ENCODE peak calls at places on chromosomes 13 and 19, in ten cellular contexts. E is ELR, P is GM06990, R is renal cortical epithelial cell, U is hippocampal formation, W is left ventricle myocardium inferior, A is GM23338, J is NCI-H1436, L is nephron progenitor cell, C is Caki2. V is an unnamed sample.

GRCh38 chr19:57212109-57212508 is 18.7 kb upstream of the AURKC start:
- DNase-seq in P (no peak), U (no peak), C (no peak), A (no peak), W (no peak), J (no peak), R (no peak), L (no peak), E (peak), V (no peak)

GRCh38 chr19:19642506-19643157 is 825 bp downstream of the GMIP start:
- DNase-seq in W (no peak), J (no peak), A (no peak), P (no peak), L (no peak), E (peak), R (no peak), U (no peak), C (no peak), V (peak)

GRCh38 chr19:41570639-41571112 is 5.3 kb upstream of the CEACAM21 start:
- DNase-seq in U (peak), R (peak), J (peak), C (peak), L (peak), P (peak), W (peak), E (peak), A (peak), V (peak)

GRCh38 chr19:38452430-38453366 is 19.2 kb downstream of the RYR1 start:
- DNase-seq in P (peak), J (peak), C (peak), U (peak), E (peak), A (peak), L (peak), R (no peak), W (no peak), V (peak)

GRCh38 chr13:94352057-94352456 is 127.4 kb downstream of the DCT start:
- DNase-seq in R (peak), A (no peak), E (peak), U (no peak), C (no peak), J (no peak), P (no peak), W (no peak), L (no peak), V (peak)

GRCh38 chr13:66402071-66402470 is 828.1 kb downstream of the PCDH9 start:
- DNase-seq in A (no peak), P (no peak), E (no peak), W (no peak), C (no peak), R (no peak), U (no peak), L (no peak), J (no peak), V (no peak)

GRCh38 chr19:8501547-8501946 is 893 bp downstream of the PRAM1 start:
- DNase-seq in W (no peak), A (no peak), U (no peak), P (no peak), J (no peak), R (no peak), L (no peak), C (no peak), E (no peak), V (no peak)

GRCh38 chr19:3095375-3096191 is 1.4 kb downstream of the GNA11 start:
- DNase-seq in U (no peak), R (no peak), E (peak), A (peak), J (no peak), C (no peak), W (no peak), P (peak), L (peak), V (peak)

GRCh38 chr13:79998386-79998785 is 342.5 kb downstream of the SPRY2 start:
- DNase-seq in R (no peak), E (no peak), L (no peak), P (no peak), W (no peak), C (no peak), J (no peak), U (no peak), A (no peak), V (no peak)

GRCh38 chr13:77902319-77902963 is 16.2 kb downstream of the EDNRB start:
- DNase-seq in U (no peak), L (no peak), P (no peak), A (no peak), R (no peak), W (no peak), C (no peak), J (no peak), E (no peak), V (no peak)

GRCh38 chr19:48965033-48965805 is at the start of gene FTL:
- DNase-seq in A (peak), C (peak), R (peak), J (peak), E (peak), U (peak), L (peak), W (peak), P (peak), V (peak)

GRCh38 chr13:73335226-73335625 is 276.4 kb downstream of the KLF5 start:
- DNase-seq in J (no peak), W (no peak), U (no peak), E (peak), A (no peak), P (no peak), C (peak), L (no peak), R (peak), V (peak)

GRCh38 chr13:27830010-27830409 is 37.7 kb downstream of the GSX1 start:
- DNase-seq in U (peak), W (peak), E (peak), L (peak), J (peak), R (no peak), P (peak), A (peak), C (peak), V (peak)

GRCh38 chr13:99215466-99215865 is 14.8 kb downstream of the UBAC2 start:
- DNase-seq in A (no peak), E (no peak), C (no peak), W (no peak), L (no peak), R (no peak), U (no peak), P (no peak), J (peak), V (no peak)

GRCh38 chr19:6455924-6456323 is 3.7 kb downstream of the SLC25A23 start:
- DNase-seq in L (no peak), E (no peak), U (no peak), A (no peak), W (no peak), P (no peak), R (no peak), J (no peak), C (no peak), V (no peak)

GRCh38 chr19:29450306-29450705 is 75.5 kb upstream of the VSTM2B start:
- DNase-seq in C (no peak), E (no peak), R (no peak), W (no peak), J (no peak), P (no peak), U (no peak), A (no peak), L (no peak), V (no peak)

GRCh38 chr13:48647625-48648024 is 6.1 kb upstream of the CYSLTR2 start:
- DNase-seq in L (no peak), A (no peak), W (no peak), U (no peak), R (no peak), P (no peak), C (no peak), E (no peak), J (no peak), V (no peak)

GRCh38 chr19:39467941-39468340 is 12.7 kb upstream of the TIMM50 start:
- DNase-seq in C (no peak), P (no peak), A (no peak), L (no peak), W (no peak), R (no peak), U (no peak), J (no peak), E (no peak), V (no peak)

GRCh38 chr19:572891-573825 is 762 bp downstream of the BSG start:
- DNase-seq in A (peak), R (peak), J (no peak), U (peak), P (peak), L (peak), W (peak), C (peak), E (peak), V (peak)

GRCh38 chr13:113943821-113944565 is 29.9 kb downstream of the C13orf46 start:
- DNase-seq in W (peak), E (peak), R (no peak), J (no peak), C (no peak), U (no peak), P (no peak), A (no peak), L (no peak), V (no peak)

GRCh38 chr19:12230751-12231733 is 63.6 kb downstream of the ZNF44 start:
- DNase-seq in U (no peak), W (peak), A (no peak), J (no peak), P (no peak), R (no peak), C (no peak), L (no peak), E (no peak), V (no peak)

GRCh38 chr13:71290963-71291937 is 575.8 kb downstream of the DACH1 start:
- DNase-seq in U (no peak), E (peak), P (peak), R (peak), C (peak), A (no peak), J (peak), L (no peak), W (no peak), V (no peak)

GRCh38 chr13:76014618-76015315 is 378.6 kb downstream of the LMO7 start:
- DNase-seq in W (no peak), U (no peak), L (peak), P (no peak), A (no peak), J (no peak), R (peak), E (peak), C (no peak), V (peak)

GRCh38 chr19:44807162-44807561 is 1.7 kb upstream of the BCAM start:
- DNase-seq in U (no peak), C (peak), A (peak), J (no peak), R (no peak), L (no peak), P (no peak), E (no peak), W (no peak), V (no peak)

GRCh38 chr19:56167064-56167578 is 8.7 kb upstream of the GALP start:
- DNase-seq in P (no peak), C (peak), U (no peak), A (peak), E (peak), L (peak), W (no peak), R (peak), J (no peak), V (no peak)

GRCh38 chr19:38093587-38093986 is 130.4 kb downstream of the DPF1 start:
- DNase-seq in U (peak), E (no peak), C (no peak), R (no peak), J (no peak), L (no peak), A (no peak), P (no peak), W (peak), V (no peak)

GRCh38 chr13:37878496-37878895 is 8.9 kb upstream of the TRPC4 start:
- DNase-seq in P (no peak), C (no peak), U (no peak), A (no peak), E (peak), J (no peak), R (no peak), L (no peak), W (no peak), V (no peak)

V was measured in Daoy.